ENCODE peak calls at places on chromosomes 12 and 14, in eight cellular contexts. M is tibial nerve, V is epithelial cell of esophagus, J is tibial artery, U is adipocyte, W is astrocyte of the spinal cord, R is body of pancreas, E is PC-3. T is an unnamed sample.

GRCh38 chr12:5973461-5974115 is 28.5 kb upstream of the ANO2 start:
- DNase-seq in M (no peak), V (no peak), J (no peak), U (no peak), W (no peak), R (no peak), E (no peak), T (no peak)

GRCh38 chr14:51401272-51401671 is 161.2 kb downstream of the TMX1 start:
- DNase-seq in M (no peak), V (no peak), J (peak; percentile 38), U (no peak), W (peak; percentile 39), R (no peak), E (no peak), T (no peak)

GRCh38 chr12:34392741-34393085 is 370.4 kb downstream of the ALG10 start:
- DNase-seq in M (no peak), V (no peak), J (peak; percentile 4), U (no peak), W (no peak), R (no peak), E (no peak), T (no peak)

GRCh38 chr12:67647547-67648305 is 819 bp upstream of the DYRK2 start:
- DNase-seq in M (peak; percentile 52), V (peak; percentile 87), J (peak; percentile 85), U (peak; percentile 88), W (peak; percentile 88), R (peak; percentile 86), E (peak; percentile 85), T (peak; percentile 69)

GRCh38 chr14:98444077-98444476 is 827.9 kb downstream of the BCL11B start:
- DNase-seq in M (no peak), V (no peak), J (no peak), U (no peak), W (no peak), R (no peak), E (no peak), T (no peak)

GRCh38 chr12:34402228-34402898 is 380.1 kb downstream of the ALG10 start:
- DNase-seq in M (peak; percentile 2), V (no peak), J (peak; percentile 11), U (no peak), W (no peak), R (peak; percentile 0), E (no peak), T (no peak)

GRCh38 chr12:5965950-5966383 is 20.9 kb upstream of the ANO2 start:
- DNase-seq in M (no peak), V (peak; percentile 54), J (peak; percentile 38), U (peak; percentile 84), W (peak; percentile 47), R (peak; percentile 46), E (peak; percentile 54), T (no peak)

GRCh38 chr12:24599737-24600136 is 349.2 kb downstream of the BCAT1 start:
- DNase-seq in M (no peak), V (no peak), J (no peak), U (no peak), W (no peak), R (no peak), E (no peak), T (no peak)

GRCh38 chr12:50603817-50604639 is 99.2 kb downstream of the DIP2B start:
- DNase-seq in M (peak; percentile 28), V (no peak), J (peak; percentile 53), U (peak; percentile 91), W (peak; percentile 80), R (peak; percentile 7), E (no peak), T (peak; percentile 90)

GRCh38 chr14:104559769-104560585 is 19.6 kb upstream of the C14orf180 start:
- DNase-seq in M (no peak), V (no peak), J (no peak), U (no peak), W (no peak), R (no peak), E (no peak), T (no peak)

GRCh38 chr12:92078167-92079053 is 67.2 kb downstream of the BTG1 start:
- DNase-seq in M (no peak), V (peak; percentile 96), J (peak; percentile 38), U (peak; percentile 97), W (peak; percentile 97), R (no peak), E (peak; percentile 92), T (peak; percentile 100)

GRCh38 chr12:13045816-13046215 is 1.6 kb downstream of the FAM234B start:
- DNase-seq in M (no peak), V (no peak), J (no peak), U (no peak), W (no peak), R (no peak), E (no peak), T (no peak)

GRCh38 chr12:6363330-6364036 is 11.9 kb downstream of the SCNN1A start:
- DNase-seq in M (peak; percentile 65), V (peak; percentile 81), J (peak; percentile 63), U (peak; percentile 88), W (peak; percentile 47), R (peak; percentile 85), E (peak; percentile 84), T (no peak)

GRCh38 chr14:98494582-98494981 is 777.4 kb downstream of the BCL11B start:
- DNase-seq in M (no peak), V (peak; percentile 96), J (no peak), U (no peak), W (peak; percentile 71), R (no peak), E (peak; percentile 7), T (no peak)

GRCh38 chr12:14769837-14770494 is 33.3 kb downstream of the WBP11 start:
- DNase-seq in M (peak; percentile 60), V (peak; percentile 84), J (peak; percentile 78), U (peak; percentile 87), W (peak; percentile 72), R (peak; percentile 90), E (peak; percentile 70), T (peak; percentile 23)

GRCh38 chr12:92363295-92364146 is 217.9 kb upstream of the BTG1 start:
- DNase-seq in M (no peak), V (no peak), J (peak; percentile 45), U (peak; percentile 43), W (peak; percentile 27), R (peak; percentile 59), E (no peak), T (peak; percentile 74)

GRCh38 chr14:60565211-60565610 is 56.3 kb downstream of the SIX6 start:
- DNase-seq in M (no peak), V (peak; percentile 10), J (no peak), U (peak; percentile 88), W (peak; percentile 85), R (no peak), E (peak; percentile 53), T (peak; percentile 74)

GRCh38 chr12:121579190-121579791 is 1.5 kb downstream of the KDM2B start:
- DNase-seq in M (peak; percentile 18), V (no peak), J (no peak), U (peak; percentile 61), W (no peak), R (peak; percentile 32), E (peak; percentile 18), T (no peak)

GRCh38 chr12:109512608-109513007 is 35.2 kb downstream of the UBE3B start:
- DNase-seq in M (no peak), V (no peak), J (no peak), U (no peak), W (peak; percentile 31), R (no peak), E (no peak), T (no peak)

GRCh38 chr14:105493921-105494605 is 3.0 kb downstream of the TEDC1 start:
- DNase-seq in M (no peak), V (no peak), J (no peak), U (no peak), W (no peak), R (no peak), E (no peak), T (no peak)

GRCh38 chr12:73384592-73384991 is 1112.4 kb downstream of the TRHDE start:
- DNase-seq in M (no peak), V (no peak), J (no peak), U (no peak), W (no peak), R (no peak), E (no peak), T (no peak)

GRCh38 chr12:116520801-116521471 is 38.2 kb upstream of the MAP1LC3B2 start:
- DNase-seq in M (no peak), V (peak; percentile 67), J (no peak), U (peak; percentile 29), W (peak; percentile 84), R (no peak), E (no peak), T (peak; percentile 31)
- H3K4me3 ChIP-seq in M (no peak overlapping the region), V (no peak overlapping the region), J (no peak overlapping the region), U (no peak overlapping the region), W (no peak overlapping the region), R (no peak overlapping the region), E (no peak overlapping the region), T (no peak overlapping the region)

GRCh38 chr14:34711808-34712712 is 2.3 kb downstream of the CFL2 start:
- DNase-seq in M (no peak), V (no peak), J (no peak), U (peak; percentile 50), W (no peak), R (no peak), E (no peak), T (no peak)
- H3K4me3 ChIP-seq in M (no peak overlapping the region), V (no peak overlapping the region), J (peak overlapping the region; percentile 69), U (peak overlapping the region; percentile 95), W (no peak overlapping the region), R (no peak overlapping the region), E (peak overlapping the region; percentile 24), T (peak overlapping the region; percentile 79)

GRCh38 chr12:16600525-16600924 is 5.4 kb downstream of the LMO3 start:
- DNase-seq in M (no peak), V (no peak), J (no peak), U (no peak), W (no peak), R (no peak), E (no peak), T (no peak)
- H3K4me3 ChIP-seq in M (no peak overlapping the region), V (no peak overlapping the region), J (no peak overlapping the region), U (no peak overlapping the region), W (no peak overlapping the region), R (no peak overlapping the region), E (no peak overlapping the region), T (no peak overlapping the region)

DNA sequence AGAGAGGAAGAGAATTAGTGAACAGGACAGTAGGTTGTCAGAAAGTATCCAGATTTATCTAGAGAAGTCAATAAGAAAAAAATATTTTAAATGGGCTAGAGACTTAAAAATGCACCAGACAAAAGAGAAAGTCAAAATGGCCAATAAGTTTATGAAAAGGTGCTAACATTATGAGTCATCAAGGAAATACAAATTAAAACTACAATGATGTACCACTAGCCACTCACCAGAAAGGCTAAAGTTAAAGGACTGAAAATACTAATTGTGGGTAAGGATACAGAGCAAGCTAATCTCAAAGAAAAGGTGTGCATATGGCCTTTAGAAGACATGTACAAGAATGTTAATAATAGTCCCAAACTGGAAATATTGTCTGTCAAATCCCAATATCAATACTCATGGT is 37.7 kb downstream of the C12orf50 start:
- DNase-seq in M (no peak), V (no peak), J (no peak), U (no peak), W (no peak), R (no peak), E (no peak), T (no peak)
- H3K4me3 ChIP-seq in M (no peak overlapping the region), V (no peak overlapping the region), J (no peak overlapping the region), U (no peak overlapping the region), W (no peak overlapping the region), R (no peak overlapping the region), E (no peak overlapping the region), T (no peak overlapping the region)

GRCh38 chr12:71682466-71682865 is 3.4 kb upstream of the TMEM19 start:
- DNase-seq in M (no peak), V (peak; percentile 25), J (no peak), U (no peak), W (no peak), R (no peak), E (peak; percentile 65), T (no peak)
- H3K4me3 ChIP-seq in M (no peak overlapping the region), V (no peak overlapping the region), J (no peak overlapping the region), U (no peak overlapping the region), W (no peak overlapping the region), R (no peak overlapping the region), E (no peak overlapping the region), T (no peak overlapping the region)